ENCODE peak calls at places on chromosomes 1 and 21, in eight cellular contexts. One of them, this sample, is unnamed.

GRCh38 chr21:31394309-31394708 is 50.2 kb upstream of the TIAM1 start:
- DNase-seq in fibroblast of pulmonary artery: no peak
- DNase-seq in endothelial cell of umbilical vein: no peak
- DNase-seq in H9: no peak
- DNase-seq in omental fat pad: no peak
- DNase-seq in vagina: no peak
- DNase-seq in neural crest cell: no peak
- DNase-seq in astrocyte of the spinal cord: no peak
- DNase-seq in this sample: no peak

GRCh38 chr1:40594187-40594531 is 62.7 kb downstream of the ZNF684 start:
- DNase-seq in astrocyte of the spinal cord: no peak
- DNase-seq in vagina: no peak
- DNase-seq in H9: no peak
- DNase-seq in neural crest cell: no peak
- DNase-seq in omental fat pad: no peak
- DNase-seq in fibroblast of pulmonary artery: no peak
- DNase-seq in endothelial cell of umbilical vein: no peak
- DNase-seq in this sample: no peak

GRCh38 chr21:45973475-45974072 is 8.0 kb upstream of the COL6A1 start:
- DNase-seq in astrocyte of the spinal cord: peak
- DNase-seq in fibroblast of pulmonary artery: peak
- DNase-seq in vagina: no peak
- DNase-seq in H9: peak
- DNase-seq in omental fat pad: no peak
- DNase-seq in neural crest cell: peak
- DNase-seq in endothelial cell of umbilical vein: peak
- DNase-seq in this sample: no peak

GRCh38 chr1:243756529-243756928 is 93.5 kb downstream of the AKT3 start:
- DNase-seq in endothelial cell of umbilical vein: no peak
- DNase-seq in astrocyte of the spinal cord: no peak
- DNase-seq in neural crest cell: no peak
- DNase-seq in fibroblast of pulmonary artery: no peak
- DNase-seq in omental fat pad: no peak
- DNase-seq in vagina: no peak
- DNase-seq in H9: no peak
- DNase-seq in this sample: no peak

GRCh38 chr1:25065246-25066238 is 135.5 kb upstream of the RUNX3 start:
- DNase-seq in neural crest cell: no peak
- DNase-seq in fibroblast of pulmonary artery: peak
- DNase-seq in astrocyte of the spinal cord: peak
- DNase-seq in vagina: no peak
- DNase-seq in omental fat pad: no peak
- DNase-seq in endothelial cell of umbilical vein: no peak
- DNase-seq in H9: no peak
- DNase-seq in this sample: no peak

GRCh38 chr1:230073371-230074035 is 6.5 kb downstream of the GALNT2 start:
- DNase-seq in astrocyte of the spinal cord: peak
- DNase-seq in neural crest cell: no peak
- DNase-seq in endothelial cell of umbilical vein: no peak
- DNase-seq in H9: no peak
- DNase-seq in vagina: no peak
- DNase-seq in omental fat pad: no peak
- DNase-seq in fibroblast of pulmonary artery: no peak
- DNase-seq in this sample: no peak

GRCh38 chr1:166122873-166123466 is 43.8 kb downstream of the FAM78B start:
- DNase-seq in H9: peak
- DNase-seq in astrocyte of the spinal cord: no peak
- DNase-seq in vagina: no peak
- DNase-seq in endothelial cell of umbilical vein: no peak
- DNase-seq in fibroblast of pulmonary artery: no peak
- DNase-seq in omental fat pad: no peak
- DNase-seq in neural crest cell: no peak
- DNase-seq in this sample: no peak

GRCh38 chr21:38470762-38471161 is 27.5 kb downstream of the ERG start:
- DNase-seq in omental fat pad: no peak
- DNase-seq in vagina: no peak
- DNase-seq in endothelial cell of umbilical vein: peak
- DNase-seq in fibroblast of pulmonary artery: peak
- DNase-seq in astrocyte of the spinal cord: peak
- DNase-seq in neural crest cell: no peak
- DNase-seq in H9: no peak
- DNase-seq in this sample: no peak

GRCh38 chr1:157993179-157994080 is at the start of gene KIRREL1:
- DNase-seq in H9: no peak
- DNase-seq in fibroblast of pulmonary artery: peak
- DNase-seq in astrocyte of the spinal cord: peak
- DNase-seq in endothelial cell of umbilical vein: peak
- DNase-seq in omental fat pad: no peak
- DNase-seq in neural crest cell: peak
- DNase-seq in vagina: no peak
- DNase-seq in this sample: peak

GRCh38 chr1:43315963-43316737 is 15.4 kb downstream of the TIE1 start:
- DNase-seq in omental fat pad: no peak
- DNase-seq in vagina: no peak
- DNase-seq in endothelial cell of umbilical vein: no peak
- DNase-seq in neural crest cell: no peak
- DNase-seq in fibroblast of pulmonary artery: peak
- DNase-seq in H9: no peak
- DNase-seq in astrocyte of the spinal cord: no peak
- DNase-seq in this sample: no peak

GRCh38 chr1:43317817-43318471 is 17.2 kb downstream of the TIE1 start:
- DNase-seq in fibroblast of pulmonary artery: no peak
- DNase-seq in H9: no peak
- DNase-seq in vagina: no peak
- DNase-seq in endothelial cell of umbilical vein: no peak
- DNase-seq in astrocyte of the spinal cord: no peak
- DNase-seq in neural crest cell: no peak
- DNase-seq in omental fat pad: no peak
- DNase-seq in this sample: no peak

GRCh38 chr1:43315481-43315880 is 14.7 kb downstream of the TIE1 start:
- DNase-seq in endothelial cell of umbilical vein: no peak
- DNase-seq in vagina: no peak
- DNase-seq in omental fat pad: no peak
- DNase-seq in neural crest cell: no peak
- DNase-seq in astrocyte of the spinal cord: no peak
- DNase-seq in H9: no peak
- DNase-seq in fibroblast of pulmonary artery: no peak
- DNase-seq in this sample: no peak

GRCh38 chr1:43318831-43319230 is 18.0 kb downstream of the TIE1 start:
- DNase-seq in vagina: no peak
- DNase-seq in H9: no peak
- DNase-seq in omental fat pad: no peak
- DNase-seq in neural crest cell: no peak
- DNase-seq in astrocyte of the spinal cord: no peak
- DNase-seq in endothelial cell of umbilical vein: no peak
- DNase-seq in fibroblast of pulmonary artery: no peak
- DNase-seq in this sample: no peak

DNA sequence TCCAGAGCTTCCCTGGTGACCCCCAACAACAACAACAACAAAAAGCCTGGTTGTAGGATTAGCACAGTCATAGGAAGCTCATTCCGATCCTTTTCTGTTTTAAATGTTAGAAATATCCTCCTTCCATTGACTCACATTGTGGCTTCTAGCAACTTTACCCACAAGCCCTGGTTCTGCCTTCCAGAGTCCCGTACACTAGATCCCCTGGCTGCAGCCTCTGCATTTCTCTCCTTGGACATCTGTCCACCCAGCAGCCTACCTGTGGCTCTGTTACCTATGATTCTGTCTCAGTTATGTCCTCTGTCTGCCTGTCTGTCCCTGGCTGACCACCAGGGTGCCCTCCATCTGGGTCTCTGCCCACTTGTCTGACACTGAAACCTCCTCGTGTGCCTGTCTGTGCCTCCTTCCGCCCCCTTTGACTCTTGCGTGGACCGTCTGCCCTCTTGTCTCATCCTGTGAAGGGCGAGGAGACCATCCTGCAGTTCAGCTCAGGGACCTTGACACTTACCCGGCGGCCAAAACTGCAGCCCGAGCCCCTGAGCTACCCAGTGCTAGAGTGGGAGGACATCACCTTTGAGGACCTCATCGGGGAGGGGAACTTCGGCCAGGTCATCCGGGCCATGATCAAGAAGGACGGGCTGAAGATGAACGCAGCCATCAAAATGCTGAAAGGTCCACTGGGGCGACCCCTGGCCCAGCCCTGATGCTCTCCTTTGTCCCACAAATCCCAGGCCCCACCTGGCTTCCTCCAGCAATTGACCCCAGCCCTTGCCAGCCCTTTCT is 16.1 kb downstream of the TIE1 start:
- DNase-seq in omental fat pad: no peak
- DNase-seq in vagina: no peak
- DNase-seq in H9: no peak
- DNase-seq in fibroblast of pulmonary artery: no peak
- DNase-seq in astrocyte of the spinal cord: no peak
- DNase-seq in neural crest cell: no peak
- DNase-seq in endothelial cell of umbilical vein: no peak
- DNase-seq in this sample: no peak
- TF ChIP-seq CTCF in omental fat pad: no peak
- TF ChIP-seq CTCF in vagina: no peak
- TF ChIP-seq CTCF in H9: peak
- TF ChIP-seq CTCF in fibroblast of pulmonary artery: peak
- TF ChIP-seq CTCF in astrocyte of the spinal cord: peak
- TF ChIP-seq CTCF in neural crest cell: no peak
- TF ChIP-seq CTCF in endothelial cell of umbilical vein: peak
- TF ChIP-seq CTCF in this sample: peak

GRCh38 chr1:28450561-28450960 is 55.3 kb upstream of the RCC1 start:
- DNase-seq in vagina: no peak
- DNase-seq in H9: no peak
- DNase-seq in neural crest cell: no peak
- DNase-seq in endothelial cell of umbilical vein: no peak
- DNase-seq in omental fat pad: no peak
- DNase-seq in fibroblast of pulmonary artery: no peak
- DNase-seq in astrocyte of the spinal cord: no peak
- DNase-seq in this sample: no peak
- TF ChIP-seq CTCF in vagina: no peak
- TF ChIP-seq CTCF in H9: no peak
- TF ChIP-seq CTCF in neural crest cell: no peak
- TF ChIP-seq CTCF in endothelial cell of umbilical vein: no peak
- TF ChIP-seq CTCF in omental fat pad: no peak
- TF ChIP-seq CTCF in fibroblast of pulmonary artery: no peak
- TF ChIP-seq CTCF in astrocyte of the spinal cord: no peak
- TF ChIP-seq CTCF in this sample: no peak

GRCh38 chr1:226870323-226871046 is at the start of gene PSEN2:
- DNase-seq in fibroblast of pulmonary artery: peak
- DNase-seq in neural crest cell: peak
- DNase-seq in H9: peak
- DNase-seq in vagina: peak
- DNase-seq in omental fat pad: peak
- DNase-seq in endothelial cell of umbilical vein: peak
- DNase-seq in astrocyte of the spinal cord: peak
- DNase-seq in this sample: peak
- TF ChIP-seq CTCF in fibroblast of pulmonary artery: no peak
- TF ChIP-seq CTCF in neural crest cell: peak
- TF ChIP-seq CTCF in H9: peak
- TF ChIP-seq CTCF in vagina: no peak
- TF ChIP-seq CTCF in omental fat pad: no peak
- TF ChIP-seq CTCF in endothelial cell of umbilical vein: no peak
- TF ChIP-seq CTCF in astrocyte of the spinal cord: no peak
- TF ChIP-seq CTCF in this sample: peak

DNA sequence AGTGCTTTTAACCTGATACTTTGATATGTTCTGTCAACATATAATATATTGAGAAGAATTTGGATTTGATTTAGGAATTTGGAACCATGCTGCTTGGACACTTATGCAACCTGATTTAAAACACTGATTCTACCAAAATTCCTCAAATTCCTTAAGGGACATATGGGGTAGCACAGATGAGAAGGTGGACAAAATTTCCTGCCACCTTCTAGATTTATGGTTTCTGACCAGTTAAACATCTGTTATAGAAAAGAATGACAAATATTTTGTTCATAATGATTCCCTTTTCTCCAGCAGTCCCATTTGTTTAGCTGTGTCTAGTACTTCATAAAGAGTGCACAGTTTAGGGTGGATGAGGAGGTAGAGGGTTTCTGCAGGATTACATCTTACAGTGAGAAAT is 12.9 kb upstream of the BMP8A start:
- DNase-seq in H9: no peak
- DNase-seq in astrocyte of the spinal cord: no peak
- DNase-seq in neural crest cell: no peak
- DNase-seq in vagina: no peak
- DNase-seq in endothelial cell of umbilical vein: no peak
- DNase-seq in fibroblast of pulmonary artery: no peak
- DNase-seq in omental fat pad: no peak
- DNase-seq in this sample: no peak
- TF ChIP-seq CTCF in H9: no peak
- TF ChIP-seq CTCF in astrocyte of the spinal cord: no peak
- TF ChIP-seq CTCF in neural crest cell: no peak
- TF ChIP-seq CTCF in vagina: no peak
- TF ChIP-seq CTCF in endothelial cell of umbilical vein: no peak
- TF ChIP-seq CTCF in fibroblast of pulmonary artery: no peak
- TF ChIP-seq CTCF in omental fat pad: no peak
- TF ChIP-seq CTCF in this sample: no peak

GRCh38 chr1:1788646-1789431 is 10.6 kb upstream of the NADK start:
- DNase-seq in fibroblast of pulmonary artery: peak
- DNase-seq in vagina: no peak
- DNase-seq in neural crest cell: no peak
- DNase-seq in astrocyte of the spinal cord: peak
- DNase-seq in endothelial cell of umbilical vein: no peak
- DNase-seq in omental fat pad: no peak
- DNase-seq in H9: peak
- DNase-seq in this sample: no peak
- TF ChIP-seq CTCF in fibroblast of pulmonary artery: peak
- TF ChIP-seq CTCF in vagina: no peak
- TF ChIP-seq CTCF in neural crest cell: peak
- TF ChIP-seq CTCF in astrocyte of the spinal cord: peak
- TF ChIP-seq CTCF in endothelial cell of umbilical vein: peak
- TF ChIP-seq CTCF in omental fat pad: no peak
- TF ChIP-seq CTCF in H9: peak
- TF ChIP-seq CTCF in this sample: peak

GRCh38 chr1:183918589-183918988 is 113.7 kb downstream of the RGL1 start:
- DNase-seq in vagina: no peak
- DNase-seq in astrocyte of the spinal cord: no peak
- DNase-seq in omental fat pad: no peak
- DNase-seq in endothelial cell of umbilical vein: no peak
- DNase-seq in neural crest cell: no peak
- DNase-seq in H9: no peak
- DNase-seq in fibroblast of pulmonary artery: no peak
- DNase-seq in this sample: no peak

GRCh38 chr1:183926978-183927377 is 110.5 kb downstream of the COLGALT2 start:
- DNase-seq in H9: no peak
- DNase-seq in endothelial cell of umbilical vein: no peak
- DNase-seq in vagina: no peak
- DNase-seq in astrocyte of the spinal cord: peak
- DNase-seq in omental fat pad: no peak
- DNase-seq in fibroblast of pulmonary artery: peak
- DNase-seq in neural crest cell: no peak
- DNase-seq in this sample: no peak

GRCh38 chr1:183920651-183921050 is 115.7 kb downstream of the RGL1 start:
- DNase-seq in neural crest cell: no peak
- DNase-seq in omental fat pad: no peak
- DNase-seq in endothelial cell of umbilical vein: peak
- DNase-seq in vagina: no peak
- DNase-seq in astrocyte of the spinal cord: no peak
- DNase-seq in H9: no peak
- DNase-seq in fibroblast of pulmonary artery: no peak
- DNase-seq in this sample: no peak

GRCh38 chr1:183925947-183926346 is 111.6 kb downstream of the COLGALT2 start:
- DNase-seq in astrocyte of the spinal cord: no peak
- DNase-seq in H9: no peak
- DNase-seq in vagina: no peak
- DNase-seq in neural crest cell: no peak
- DNase-seq in fibroblast of pulmonary artery: no peak
- DNase-seq in omental fat pad: no peak
- DNase-seq in endothelial cell of umbilical vein: no peak
- DNase-seq in this sample: no peak

GRCh38 chr1:183922197-183922596 is 115.3 kb downstream of the COLGALT2 start:
- DNase-seq in neural crest cell: no peak
- DNase-seq in H9: no peak
- DNase-seq in endothelial cell of umbilical vein: no peak
- DNase-seq in astrocyte of the spinal cord: no peak
- DNase-seq in omental fat pad: no peak
- DNase-seq in fibroblast of pulmonary artery: no peak
- DNase-seq in vagina: no peak
- DNase-seq in this sample: no peak
- TF ChIP-seq CTCF in neural crest cell: peak
- TF ChIP-seq CTCF in H9: peak
- TF ChIP-seq CTCF in endothelial cell of umbilical vein: no peak
- TF ChIP-seq CTCF in astrocyte of the spinal cord: no peak
- TF ChIP-seq CTCF in omental fat pad: no peak
- TF ChIP-seq CTCF in fibroblast of pulmonary artery: no peak
- TF ChIP-seq CTCF in vagina: no peak
- TF ChIP-seq CTCF in this sample: peak

This sample was measured in type B pancreatic cell.